ENCODE peak calls at places on chromosomes 3 and 15, in four cellular contexts. One of them, this sample, is unnamed.

GRCh38 chr15:38041576-38041975 is 107.1 kb downstream of the TMCO5A start:
- DNase-seq in RWPE1: peak
- DNase-seq in T-helper 2 cell treated with Interferon-gamma antibody and Interleukin-4, amounts not matched to agents 5 μg/mL and 100 μg/mL, for 36 hours: no peak
- DNase-seq in stimulated activated naive CD8-positive, alpha-beta T cell treated with anti-CD3 and anti-CD28 coated beads, Interleukin-15, amount 100 ng/mL, for 72 hours: no peak
- DNase-seq in this sample: no peak

GRCh38 chr3:51955175-51955892 is at the start of gene GPR62:
- DNase-seq in T-helper 2 cell treated with Interferon-gamma antibody and Interleukin-4, amounts not matched to agents 5 μg/mL and 100 μg/mL, for 36 hours: no peak
- DNase-seq in RWPE1: no peak
- DNase-seq in stimulated activated naive CD8-positive, alpha-beta T cell treated with anti-CD3 and anti-CD28 coated beads, Interleukin-15, amount 100 ng/mL, for 72 hours: no peak
- DNase-seq in this sample: no peak

GRCh38 chr3:135497979-135498378 is 467.5 kb upstream of the PPP2R3A start:
- DNase-seq in RWPE1: no peak
- DNase-seq in stimulated activated naive CD8-positive, alpha-beta T cell treated with anti-CD3 and anti-CD28 coated beads, Interleukin-15, amount 100 ng/mL, for 72 hours: no peak
- DNase-seq in T-helper 2 cell treated with Interferon-gamma antibody and Interleukin-4, amounts not matched to agents 5 μg/mL and 100 μg/mL, for 36 hours: no peak
- DNase-seq in this sample: no peak

GRCh38 chr3:49722896-49723295 is 855 bp downstream of the GMPPB start:
- DNase-seq in T-helper 2 cell treated with Interferon-gamma antibody and Interleukin-4, amounts not matched to agents 5 μg/mL and 100 μg/mL, for 36 hours: no peak
- DNase-seq in stimulated activated naive CD8-positive, alpha-beta T cell treated with anti-CD3 and anti-CD28 coated beads, Interleukin-15, amount 100 ng/mL, for 72 hours: no peak
- DNase-seq in RWPE1: no peak
- DNase-seq in this sample: no peak

GRCh38 chr15:94607176-94607654 is 375.9 kb downstream of the MCTP2 start:
- DNase-seq in RWPE1: no peak
- DNase-seq in stimulated activated naive CD8-positive, alpha-beta T cell treated with anti-CD3 and anti-CD28 coated beads, Interleukin-15, amount 100 ng/mL, for 72 hours: no peak
- DNase-seq in T-helper 2 cell treated with Interferon-gamma antibody and Interleukin-4, amounts not matched to agents 5 μg/mL and 100 μg/mL, for 36 hours: no peak
- DNase-seq in this sample: no peak

GRCh38 chr3:177281292-177281942 is 84.1 kb upstream of the TBL1XR1 start:
- DNase-seq in T-helper 2 cell treated with Interferon-gamma antibody and Interleukin-4, amounts not matched to agents 5 μg/mL and 100 μg/mL, for 36 hours: no peak
- DNase-seq in RWPE1: no peak
- DNase-seq in stimulated activated naive CD8-positive, alpha-beta T cell treated with anti-CD3 and anti-CD28 coated beads, Interleukin-15, amount 100 ng/mL, for 72 hours: peak
- DNase-seq in this sample: no peak

GRCh38 chr3:133238015-133238414 is 161.8 kb upstream of the BFSP2 start:
- DNase-seq in RWPE1: no peak
- DNase-seq in stimulated activated naive CD8-positive, alpha-beta T cell treated with anti-CD3 and anti-CD28 coated beads, Interleukin-15, amount 100 ng/mL, for 72 hours: no peak
- DNase-seq in T-helper 2 cell treated with Interferon-gamma antibody and Interleukin-4, amounts not matched to agents 5 μg/mL and 100 μg/mL, for 36 hours: no peak
- DNase-seq in this sample: no peak

GRCh38 chr3:194505791-194506415 is 19.1 kb upstream of the ATP13A3 start:
- DNase-seq in stimulated activated naive CD8-positive, alpha-beta T cell treated with anti-CD3 and anti-CD28 coated beads, Interleukin-15, amount 100 ng/mL, for 72 hours: no peak
- DNase-seq in T-helper 2 cell treated with Interferon-gamma antibody and Interleukin-4, amounts not matched to agents 5 μg/mL and 100 μg/mL, for 36 hours: no peak
- DNase-seq in RWPE1: no peak
- DNase-seq in this sample: no peak

GRCh38 chr3:65149877-65150276 is 462.1 kb upstream of the ADAMTS9 start:
- DNase-seq in T-helper 2 cell treated with Interferon-gamma antibody and Interleukin-4, amounts not matched to agents 5 μg/mL and 100 μg/mL, for 36 hours: no peak
- DNase-seq in RWPE1: no peak
- DNase-seq in stimulated activated naive CD8-positive, alpha-beta T cell treated with anti-CD3 and anti-CD28 coated beads, Interleukin-15, amount 100 ng/mL, for 72 hours: no peak
- DNase-seq in this sample: no peak

GRCh38 chr3:115359507-115359906 is 212.4 kb upstream of the ZBTB20 start:
- DNase-seq in T-helper 2 cell treated with Interferon-gamma antibody and Interleukin-4, amounts not matched to agents 5 μg/mL and 100 μg/mL, for 36 hours: no peak
- DNase-seq in RWPE1: no peak
- DNase-seq in stimulated activated naive CD8-positive, alpha-beta T cell treated with anti-CD3 and anti-CD28 coated beads, Interleukin-15, amount 100 ng/mL, for 72 hours: no peak
- DNase-seq in this sample: no peak

GRCh38 chr3:109228391-109229080 is 87.8 kb downstream of the DPPA2 start:
- DNase-seq in stimulated activated naive CD8-positive, alpha-beta T cell treated with anti-CD3 and anti-CD28 coated beads, Interleukin-15, amount 100 ng/mL, for 72 hours: no peak
- DNase-seq in RWPE1: no peak
- DNase-seq in T-helper 2 cell treated with Interferon-gamma antibody and Interleukin-4, amounts not matched to agents 5 μg/mL and 100 μg/mL, for 36 hours: no peak
- DNase-seq in this sample: no peak

GRCh38 chr15:90789496-90789895 is 72.3 kb downstream of the BLM start:
- DNase-seq in T-helper 2 cell treated with Interferon-gamma antibody and Interleukin-4, amounts not matched to agents 5 μg/mL and 100 μg/mL, for 36 hours: no peak
- DNase-seq in stimulated activated naive CD8-positive, alpha-beta T cell treated with anti-CD3 and anti-CD28 coated beads, Interleukin-15, amount 100 ng/mL, for 72 hours: no peak
- DNase-seq in RWPE1: no peak
- DNase-seq in this sample: no peak

GRCh38 chr3:152834354-152835310 is at the start of gene P2RY1:
- DNase-seq in T-helper 2 cell treated with Interferon-gamma antibody and Interleukin-4, amounts not matched to agents 5 μg/mL and 100 μg/mL, for 36 hours: peak
- DNase-seq in stimulated activated naive CD8-positive, alpha-beta T cell treated with anti-CD3 and anti-CD28 coated beads, Interleukin-15, amount 100 ng/mL, for 72 hours: peak
- DNase-seq in RWPE1: peak
- DNase-seq in this sample: peak

GRCh38 chr3:150450906-150451305 is 42.8 kb downstream of the TSC22D2 start:
- DNase-seq in T-helper 2 cell treated with Interferon-gamma antibody and Interleukin-4, amounts not matched to agents 5 μg/mL and 100 μg/mL, for 36 hours: no peak
- DNase-seq in stimulated activated naive CD8-positive, alpha-beta T cell treated with anti-CD3 and anti-CD28 coated beads, Interleukin-15, amount 100 ng/mL, for 72 hours: no peak
- DNase-seq in RWPE1: no peak
- DNase-seq in this sample: no peak

GRCh38 chr3:138912237-138912636 is 34.7 kb downstream of the FOXL2 start:
- DNase-seq in stimulated activated naive CD8-positive, alpha-beta T cell treated with anti-CD3 and anti-CD28 coated beads, Interleukin-15, amount 100 ng/mL, for 72 hours: no peak
- DNase-seq in T-helper 2 cell treated with Interferon-gamma antibody and Interleukin-4, amounts not matched to agents 5 μg/mL and 100 μg/mL, for 36 hours: no peak
- DNase-seq in RWPE1: no peak
- DNase-seq in this sample: no peak

GRCh38 chr3:16511561-16512434 is 1.7 kb downstream of the RFTN1 start:
- DNase-seq in T-helper 2 cell treated with Interferon-gamma antibody and Interleukin-4, amounts not matched to agents 5 μg/mL and 100 μg/mL, for 36 hours: peak
- DNase-seq in stimulated activated naive CD8-positive, alpha-beta T cell treated with anti-CD3 and anti-CD28 coated beads, Interleukin-15, amount 100 ng/mL, for 72 hours: peak
- DNase-seq in RWPE1: no peak
- DNase-seq in this sample: peak

GRCh38 chr15:80906159-80906775 is 83.4 kb downstream of the MESD start:
- DNase-seq in RWPE1: peak
- DNase-seq in T-helper 2 cell treated with Interferon-gamma antibody and Interleukin-4, amounts not matched to agents 5 μg/mL and 100 μg/mL, for 36 hours: no peak
- DNase-seq in stimulated activated naive CD8-positive, alpha-beta T cell treated with anti-CD3 and anti-CD28 coated beads, Interleukin-15, amount 100 ng/mL, for 72 hours: no peak
- DNase-seq in this sample: no peak

GRCh38 chr3:44893097-44893496 is 18.7 kb downstream of the TGM4 start:
- DNase-seq in stimulated activated naive CD8-positive, alpha-beta T cell treated with anti-CD3 and anti-CD28 coated beads, Interleukin-15, amount 100 ng/mL, for 72 hours: no peak
- DNase-seq in T-helper 2 cell treated with Interferon-gamma antibody and Interleukin-4, amounts not matched to agents 5 μg/mL and 100 μg/mL, for 36 hours: no peak
- DNase-seq in RWPE1: peak
- DNase-seq in this sample: no peak

This sample was measured in activated B cell treated with CpG ODN at 0.5 μM for 24 hours.